ENCODE peak calls at places on chromosomes 5 and 9, in four cellular contexts. B, O, S and D are unnamed samples.

GRCh38 chr5:136799806-136800372 is 434.5 kb upstream of the TRPC7 start:
- DNase-seq in B (no peak), O (no peak), S (no peak), D (no peak)

GRCh38 chr9:89760123-89760522 is 155.3 kb downstream of the GADD45G start:
- DNase-seq in B (no peak), O (no peak), S (no peak), D (no peak)

GRCh38 chr5:57642066-57642465 is 159.5 kb upstream of the ACTBL2 start:
- DNase-seq in B (no peak), O (no peak), S (no peak), D (no peak)

GRCh38 chr5:98106116-98107088 is 667.1 kb upstream of the RGMB start:
- DNase-seq in B (no peak), O (no peak), S (no peak), D (no peak)

GRCh38 chr5:61000887-61001286 is 55.9 kb downstream of the NDUFAF2 start:
- DNase-seq in B (no peak), O (no peak), S (no peak), D (no peak)

GRCh38 chr5:31934156-31934555 is 240.0 kb downstream of the GOLPH3 start:
- DNase-seq in B (no peak), O (no peak), S (no peak), D (no peak)

GRCh38 chr9:129146441-129146933 is 31.6 kb downstream of the IER5L start:
- DNase-seq in B (no peak), O (no peak), S (peak), D (no peak)

GRCh38 chr9:69171049-69171448 is 3.0 kb upstream of the TJP2 start:
- DNase-seq in B (no peak), O (no peak), S (no peak), D (no peak)

GRCh38 chr5:67542489-67542888 is 345.9 kb upstream of the CD180 start:
- DNase-seq in B (no peak), O (no peak), S (no peak), D (no peak)

GRCh38 chr5:5719292-5719691 is 296.8 kb downstream of the ICE1 start:
- DNase-seq in B (no peak), O (no peak), S (no peak), D (no peak)

GRCh38 chr5:147234825-147235635 is at the start of gene STK32A:
- DNase-seq in B (no peak), O (peak), S (peak), D (no peak)

GRCh38 chr9:104686081-104686480 is 8.2 kb upstream of the OR13D1 start:
- DNase-seq in B (no peak), O (no peak), S (no peak), D (no peak)

GRCh38 chr9:88997646-88998045 is 6.4 kb downstream of the S1PR3 start:
- DNase-seq in B (no peak), O (peak), S (no peak), D (no peak)

GRCh38 chr5:81247441-81247972 is 14.4 kb downstream of the CKMT2 start:
- DNase-seq in B (no peak), O (no peak), S (no peak), D (no peak)

DNA sequence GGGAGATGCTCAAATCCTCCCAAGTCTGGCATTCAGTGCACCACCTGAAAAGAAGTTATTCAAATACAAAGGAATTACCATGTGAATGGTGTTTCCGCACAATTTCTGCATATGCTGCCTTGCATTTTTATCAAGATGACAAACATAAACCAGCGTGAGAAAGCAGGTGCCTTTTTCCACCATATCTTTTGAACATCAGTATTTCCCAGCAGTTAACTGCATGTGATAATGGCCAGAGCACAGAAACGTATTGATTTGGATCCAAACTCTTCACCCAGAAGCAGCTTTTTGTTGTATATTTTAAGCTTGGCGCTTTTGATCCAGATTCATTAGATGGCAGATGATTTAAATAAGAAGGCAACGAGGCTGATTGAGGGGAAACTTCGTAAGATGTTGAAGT is 808.0 kb downstream of the TLE1 start:
- DNase-seq in B (no peak), O (no peak), S (no peak), D (no peak)
- H3K4me3 ChIP-seq in B (no peak), O (no peak), S (no peak), D (no peak)

DNA sequence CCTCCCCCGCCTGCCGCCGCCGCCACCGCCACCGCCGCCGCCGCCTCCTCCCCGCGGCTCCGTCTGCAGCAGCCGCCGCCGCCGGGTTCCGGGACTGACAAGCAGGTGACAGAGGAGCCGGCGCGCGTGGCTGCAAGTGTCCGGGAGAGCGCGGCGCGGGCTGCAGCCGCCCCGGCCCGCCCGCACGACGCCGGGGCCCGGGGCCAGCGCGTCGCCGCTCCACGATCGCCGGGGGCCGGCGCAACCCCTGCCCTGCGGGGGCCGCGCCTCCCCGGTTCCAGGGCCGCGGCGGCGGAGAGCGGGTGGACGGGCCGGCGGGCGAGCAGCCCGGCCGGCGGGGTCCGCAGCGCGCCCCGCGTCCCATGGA is 343 bp downstream of the LMX1B start:
- DNase-seq in B (no peak), O (no peak), S (no peak), D (no peak)
- H3K4me3 ChIP-seq in B (no peak), O (peak), S (no peak), D (no peak)

DNA sequence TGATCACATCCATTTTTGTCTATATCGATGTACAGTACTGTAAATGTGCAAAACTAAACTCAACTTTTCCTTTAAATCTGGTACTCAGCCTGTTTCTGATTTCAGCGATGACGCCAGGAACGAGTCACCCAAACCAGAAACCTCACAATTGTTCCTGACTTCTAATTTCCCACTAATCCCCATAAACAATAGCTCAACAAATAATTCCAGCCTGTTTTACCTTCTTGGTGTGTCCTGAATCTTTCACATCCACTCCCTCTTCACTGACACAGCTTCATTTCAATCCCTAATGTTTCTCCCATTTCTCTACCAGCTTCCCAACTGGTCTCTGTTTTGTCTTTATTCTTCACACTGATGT is 98.0 kb upstream of the SLC30A5 start:
- DNase-seq in B (no peak), O (no peak), S (no peak), D (no peak)
- H3K4me3 ChIP-seq in B (no peak), O (no peak), S (no peak), D (no peak)

DNA sequence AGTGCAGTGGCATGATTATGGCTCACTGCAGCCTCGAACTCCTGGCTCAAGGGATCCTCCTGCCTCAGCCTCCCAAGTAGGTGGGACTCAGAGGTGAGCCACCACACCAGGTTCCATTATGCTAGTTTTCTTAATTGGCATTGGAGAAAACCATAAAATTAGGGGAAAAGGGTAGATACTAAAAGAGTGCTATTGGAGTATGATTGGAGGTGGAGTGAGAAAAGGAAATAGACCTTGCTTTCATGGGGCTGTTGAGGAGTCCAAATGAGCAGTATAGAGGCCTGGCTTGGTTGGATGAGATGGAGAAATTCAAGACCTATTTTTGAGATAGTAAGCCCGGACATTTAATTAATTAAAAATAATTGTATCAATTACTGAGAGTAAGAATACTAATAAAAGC is 888 bp upstream of the BRD3OS start:
- DNase-seq in B (no peak), O (no peak), S (no peak), D (no peak)
- H3K4me3 ChIP-seq in B (peak), O (peak), S (peak), D (peak)

GRCh38 chr5:76406014-76406413 is 2.9 kb downstream of the IQGAP2 start:
- DNase-seq in B (no peak), O (no peak), S (no peak), D (no peak)
- H3K4me3 ChIP-seq in B (peak), O (no peak), S (no peak), D (no peak)

DNA sequence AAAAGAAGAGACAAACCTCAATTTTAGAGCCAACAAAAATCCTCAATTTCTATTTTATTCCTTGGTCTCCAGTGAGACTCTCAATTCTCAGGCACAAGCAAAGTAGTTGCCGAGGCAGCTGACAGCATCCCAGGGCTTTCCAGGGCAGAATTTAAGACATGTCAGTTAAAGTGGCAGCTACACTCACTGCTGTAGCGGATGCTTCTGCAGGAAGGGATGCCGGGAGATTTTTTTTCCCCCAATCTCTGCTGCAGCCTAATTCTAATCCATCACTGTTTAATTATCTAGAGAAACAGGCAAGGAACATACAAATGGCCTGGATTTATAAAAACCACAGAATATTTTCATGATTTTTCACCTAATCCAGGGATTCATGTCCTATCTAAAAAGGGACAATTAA is 57.0 kb downstream of the TTC39B start:
- DNase-seq in B (no peak), O (no peak), S (no peak), D (no peak)
- H3K4me3 ChIP-seq in B (no peak), O (peak), S (no peak), D (no peak)